ENCODE peak calls at places on chromosomes 12 and 14, in eight cellular contexts. I is GM23248, A is hepatocyte, F is psoas muscle, O is left lung, Z is A549, L is tibial nerve, W is uterus. P is an unnamed sample. For H3K4me1, the result is how much of the 10 kb centered on the place peaks cover.

GRCh38 chr14:102544745-102545460 is 35.3 kb upstream of the ANKRD9 start:
- DNase-seq in I (peak), A (peak), F (no peak), O (peak), Z (no peak), L (no peak), W (no peak), P (no peak)

GRCh38 chr12:51270067-51270846 is at the start of gene SMAGP:
- DNase-seq in I (peak), A (peak), F (peak), O (peak), Z (peak), L (peak), W (peak), P (no peak)

GRCh38 chr12:77914089-77914488 is 83.4 kb downstream of the NAV3 start:
- DNase-seq in I (no peak), A (no peak), F (no peak), O (no peak), Z (no peak), L (no peak), W (no peak), P (no peak)

GRCh38 chr12:78210894-78211302 is 380.2 kb downstream of the NAV3 start:
- DNase-seq in I (peak), A (peak), F (no peak), O (no peak), Z (no peak), L (no peak), W (no peak), P (no peak)

GRCh38 chr12:57273516-57273915 is 22.5 kb upstream of the STAC3 start:
- DNase-seq in I (no peak), A (no peak), F (no peak), O (no peak), Z (no peak), L (no peak), W (no peak), P (no peak)

GRCh38 chr12:650983-651382 is 12.3 kb downstream of the NINJ2 start:
- DNase-seq in I (no peak), A (no peak), F (no peak), O (no peak), Z (no peak), L (no peak), W (no peak), P (no peak)

GRCh38 chr12:78406776-78407335 is 457.7 kb upstream of the SYT1 start:
- DNase-seq in I (no peak), A (no peak), F (no peak), O (no peak), Z (no peak), L (no peak), W (no peak), P (no peak)

GRCh38 chr14:102479777-102480176 is 29.8 kb downstream of the ANKRD9 start:
- DNase-seq in I (no peak), A (no peak), F (peak), O (peak), Z (no peak), L (no peak), W (no peak), P (no peak)

GRCh38 chr12:91988076-91988475 is 157.6 kb downstream of the BTG1 start:
- DNase-seq in I (no peak), A (no peak), F (no peak), O (no peak), Z (no peak), L (no peak), W (no peak), P (no peak)

GRCh38 chr12:113097716-113098427 is 37.7 kb downstream of the RASAL1 start:
- DNase-seq in I (peak), A (no peak), F (peak), O (no peak), Z (no peak), L (peak), W (peak), P (peak)

GRCh38 chr12:9760699-9761406 is at the start of gene CD69:
- DNase-seq in I (no peak), A (no peak), F (no peak), O (no peak), Z (no peak), L (no peak), W (no peak), P (no peak)

GRCh38 chr14:23573384-23573783 is 5.2 kb downstream of the JPH4 start:
- DNase-seq in I (no peak), A (peak), F (no peak), O (no peak), Z (no peak), L (no peak), W (no peak), P (no peak)

GRCh38 chr14:68377459-68377858 is 415.4 kb downstream of the ZFP36L1 start:
- DNase-seq in I (peak), A (no peak), F (peak), O (no peak), Z (no peak), L (peak), W (peak), P (peak)

GRCh38 chr12:46373303-46374182 is 970 bp upstream of the SLC38A2 start:
- DNase-seq in I (peak), A (peak), F (peak), O (peak), Z (peak), L (peak), W (peak), P (no peak)

GRCh38 chr14:73764406-73764805 is 50.2 kb upstream of the PNMA1 start:
- DNase-seq in I (no peak), A (no peak), F (no peak), O (no peak), Z (no peak), L (no peak), W (no peak), P (no peak)

GRCh38 chr14:73760598-73761586 is 46.7 kb upstream of the PNMA1 start:
- DNase-seq in I (no peak), A (no peak), F (no peak), O (no peak), Z (no peak), L (no peak), W (peak), P (no peak)

GRCh38 chr14:73763396-73763795 is 49.2 kb upstream of the PNMA1 start:
- DNase-seq in I (no peak), A (peak), F (no peak), O (no peak), Z (no peak), L (no peak), W (no peak), P (no peak)

GRCh38 chr14:73761621-73762355 is 47.6 kb upstream of the PNMA1 start:
- DNase-seq in I (peak), A (no peak), F (no peak), O (no peak), Z (no peak), L (no peak), W (peak), P (no peak)

DNA sequence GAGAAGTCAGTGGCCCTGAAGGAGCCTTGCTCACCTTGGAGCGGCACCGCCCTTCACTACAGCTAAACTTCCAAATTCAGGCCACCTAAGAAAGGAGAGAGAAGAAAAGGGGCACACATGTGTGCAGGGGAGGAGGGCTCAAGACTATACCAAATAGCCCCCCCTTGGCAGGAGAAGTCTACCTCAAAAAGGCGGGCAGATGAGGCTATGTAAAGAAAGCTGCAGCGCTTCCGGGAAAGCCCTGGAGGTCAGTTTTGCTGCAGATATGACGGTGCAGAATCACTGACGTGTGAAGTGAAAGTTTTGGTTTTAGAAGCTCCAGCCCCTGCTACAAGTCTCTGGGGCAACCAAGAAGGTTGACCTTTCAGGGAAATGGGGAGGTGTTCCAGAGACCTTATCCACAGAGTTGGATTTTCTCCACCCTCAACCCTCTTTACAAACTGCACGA is 48.2 kb upstream of the PNMA1 start:
- DNase-seq in I (no peak), A (peak), F (no peak), O (no peak), Z (no peak), L (no peak), W (no peak), P (no peak)
- H3K4me3 ChIP-seq in I (no peak), A (no peak), F (no peak), O (no peak), Z (no peak), L (no peak), W (no peak), P (no peak)

DNA sequence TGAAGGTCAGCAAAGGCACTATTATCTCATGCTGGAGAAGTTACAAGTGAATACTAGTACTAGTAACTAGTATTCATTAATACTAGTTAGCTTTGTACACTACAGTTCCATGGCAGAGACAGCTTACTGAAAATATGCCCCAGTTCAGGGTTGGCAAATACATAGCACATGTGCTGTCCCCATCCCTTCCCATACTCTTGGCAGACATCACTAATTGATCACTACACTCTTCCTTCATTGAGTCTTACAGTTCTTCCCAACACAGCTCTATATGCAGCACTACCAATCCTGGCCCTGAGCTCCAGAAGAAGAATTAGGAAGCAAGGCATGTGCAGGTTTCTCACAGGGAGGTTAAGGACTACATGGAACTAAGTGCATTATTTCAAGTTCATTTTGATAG is 168.3 kb upstream of the EEA1 start:
- DNase-seq in I (no peak), A (no peak), F (no peak), O (no peak), Z (no peak), L (no peak), W (no peak), P (no peak)
- H3K4me1 ChIP-seq in I (under half), A (under half), F (under half), O (under half), Z (under half), L (under half), W (under half), P (under half)

GRCh38 chr12:6469092-6469491 is 1.4 kb downstream of the VAMP1 start:
- DNase-seq in I (no peak), A (no peak), F (no peak), O (no peak), Z (no peak), L (no peak), W (no peak), P (no peak)
- H3K4me3 ChIP-seq in I (peak), A (no peak), F (peak), O (no peak), Z (peak), L (peak), W (no peak), P (peak)

DNA sequence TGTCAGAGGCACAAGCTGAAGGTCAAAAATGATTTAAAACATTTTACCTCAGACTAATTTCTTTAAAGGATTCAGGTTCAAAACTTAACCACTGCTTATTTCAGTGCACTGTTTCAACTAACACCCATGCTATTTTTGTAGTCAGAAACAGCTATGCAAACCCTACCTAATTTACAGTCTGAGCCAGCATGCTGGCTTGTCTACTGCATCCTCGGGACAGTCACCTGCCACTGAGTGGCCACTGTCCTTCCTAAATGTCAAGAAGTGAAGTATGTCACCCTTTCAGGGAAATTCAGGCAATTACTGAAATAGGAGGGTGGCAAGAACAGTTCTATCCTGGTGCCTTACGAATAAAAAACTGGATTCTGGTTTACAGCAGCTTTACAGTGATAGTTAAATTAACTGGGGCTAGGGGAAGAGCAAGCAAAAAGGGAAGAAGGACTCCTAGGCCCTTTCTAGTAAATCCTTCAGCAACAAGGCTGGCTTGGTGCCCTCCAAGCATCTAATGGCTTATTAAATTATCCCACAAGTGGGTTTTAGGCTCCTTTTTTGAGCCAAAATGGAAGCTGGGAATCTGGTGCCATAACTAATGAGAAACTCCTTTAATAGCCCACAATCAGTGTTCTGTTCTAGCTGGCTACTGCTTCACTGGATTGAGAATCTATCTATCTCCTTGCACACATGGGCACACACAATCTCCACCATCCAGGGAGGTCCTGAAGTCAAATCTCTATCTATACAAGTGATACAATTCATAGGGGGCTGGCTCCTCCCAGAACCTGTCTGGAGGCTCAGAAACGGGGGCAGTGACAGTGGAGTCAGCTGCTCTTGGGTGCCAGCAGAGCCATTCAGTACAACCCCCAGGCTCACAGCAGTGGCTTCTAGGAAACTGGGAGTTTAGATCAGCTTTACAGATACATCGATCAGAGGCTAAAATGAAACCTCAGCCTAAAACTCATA is 43.4 kb downstream of the SH2B3 start:
- DNase-seq in I (no peak), A (no peak), F (no peak), O (no peak), Z (no peak), L (no peak), W (no peak), P (no peak)
- H3K4me1 ChIP-seq in I (under half), A (under half), F (half or more), O (under half), Z (under half), L (under half), W (under half), P (under half)

GRCh38 chr14:62006116-62006737 is 244.0 kb downstream of the SNAPC1 start:
- DNase-seq in I (peak), A (no peak), F (no peak), O (no peak), Z (no peak), L (no peak), W (no peak), P (no peak)
- H3K4me3 ChIP-seq in I (no peak), A (no peak), F (no peak), O (no peak), Z (no peak), L (no peak), W (no peak), P (no peak)

GRCh38 chr12:64092507-64092906 is 129.6 kb downstream of the KICS2 start:
- DNase-seq in I (no peak), A (no peak), F (no peak), O (no peak), Z (no peak), L (no peak), W (no peak), P (no peak)

GRCh38 chr12:64090047-64090446 is 132.0 kb downstream of the KICS2 start:
- DNase-seq in I (no peak), A (no peak), F (no peak), O (no peak), Z (no peak), L (no peak), W (no peak), P (no peak)

GRCh38 chr12:64086946-64087345 is 135.2 kb downstream of the KICS2 start:
- DNase-seq in I (no peak), A (no peak), F (no peak), O (no peak), Z (no peak), L (no peak), W (no peak), P (no peak)

GRCh38 chr12:64088431-64089349 is 133.4 kb downstream of the KICS2 start:
- DNase-seq in I (peak), A (peak), F (no peak), O (no peak), Z (peak), L (peak), W (peak), P (peak)

GRCh38 chr12:64091186-64091585 is 130.9 kb downstream of the KICS2 start:
- DNase-seq in I (no peak), A (no peak), F (no peak), O (no peak), Z (no peak), L (no peak), W (no peak), P (no peak)
- H3K4me1 ChIP-seq in I (half or more), A (under half), F (under half), O (under half), Z (under half), L (under half), W (under half), P (under half)